ENCODE peak calls at places on chromosome 5, in seven cellular contexts. V, E, G, O, K, Y and P are unnamed samples.

GRCh38 chr5:53871050-53871449 is 310.6 kb downstream of the NDUFS4 start:
- DNase-seq in V (no peak), E (no peak), G (no peak), O (no peak), K (no peak), Y (peak), P (no peak)

GRCh38 chr5:36373527-36374086 is 71.9 kb upstream of the RANBP3L start:
- DNase-seq in V (no peak), E (peak), G (peak), O (no peak), K (peak), Y (no peak), P (no peak)

GRCh38 chr5:1651250-1651649 is 127.5 kb upstream of the LPCAT1 start:
- DNase-seq in V (no peak), E (no peak), G (peak), O (no peak), K (no peak), Y (no peak), P (no peak)

GRCh38 chr5:112210430-112211005 is 208.6 kb downstream of the EPB41L4A start:
- DNase-seq in V (peak), E (peak), G (no peak), O (no peak), K (peak), Y (peak), P (no peak)

GRCh38 chr5:1057485-1057825 is 48.9 kb downstream of the NKD2 start:
- DNase-seq in V (no peak), E (no peak), G (peak), O (no peak), K (no peak), Y (no peak), P (no peak)

GRCh38 chr5:160348080-160348479 is 22.3 kb downstream of the C1QTNF2 start:
- DNase-seq in V (no peak), E (no peak), G (no peak), O (no peak), K (no peak), Y (no peak), P (no peak)

GRCh38 chr5:154260224-154260859 is 69.8 kb downstream of the GALNT10 start:
- DNase-seq in V (no peak), E (no peak), G (no peak), O (no peak), K (no peak), Y (peak), P (no peak)

GRCh38 chr5:131679911-131680310 is 44.9 kb upstream of the RAPGEF6 start:
- DNase-seq in V (no peak), E (peak), G (no peak), O (no peak), K (peak), Y (no peak), P (no peak)

GRCh38 chr5:74103131-74104023 is 477.4 kb downstream of the ARHGEF28 start:
- DNase-seq in V (no peak), E (no peak), G (no peak), O (no peak), K (no peak), Y (no peak), P (no peak)

GRCh38 chr5:177271113-177271512 is 32.4 kb downstream of the RAB24 start:
- DNase-seq in V (no peak), E (no peak), G (no peak), O (no peak), K (no peak), Y (no peak), P (no peak)

GRCh38 chr5:16492398-16493175 is 27.0 kb upstream of the ZNF622 start:
- DNase-seq in V (no peak), E (peak), G (no peak), O (no peak), K (peak), Y (peak), P (no peak)

GRCh38 chr5:33843579-33843978 is 48.2 kb downstream of the ADAMTS12 start:
- DNase-seq in V (no peak), E (no peak), G (no peak), O (no peak), K (peak), Y (no peak), P (no peak)

GRCh38 chr5:114055318-114055788 is 306.5 kb upstream of the KCNN2 start:
- DNase-seq in V (no peak), E (no peak), G (peak), O (no peak), K (peak), Y (peak), P (no peak)

GRCh38 chr5:172380261-172380991 is 73.9 kb downstream of the SH3PXD2B start:
- DNase-seq in V (no peak), E (no peak), G (no peak), O (no peak), K (no peak), Y (no peak), P (no peak)

GRCh38 chr5:78638423-78638822 is 10.1 kb downstream of the LHFPL2 start:
- DNase-seq in V (no peak), E (peak), G (no peak), O (no peak), K (peak), Y (peak), P (no peak)

GRCh38 chr5:78953092-78953800 is 31.9 kb downstream of the ARSB start:
- DNase-seq in V (peak), E (no peak), G (no peak), O (no peak), K (peak), Y (no peak), P (no peak)

GRCh38 chr5:33148076-33148501 is 292.7 kb upstream of the TARS1 start:
- DNase-seq in V (no peak), E (peak), G (no peak), O (no peak), K (peak), Y (peak), P (no peak)

GRCh38 chr5:157486861-157487260 is 26.8 kb downstream of the NIPAL4 start:
- DNase-seq in V (peak), E (no peak), G (no peak), O (no peak), K (no peak), Y (no peak), P (no peak)

GRCh38 chr5:175214152-175214551 is 229.8 kb downstream of the DRD1 start:
- DNase-seq in V (no peak), E (peak), G (no peak), O (no peak), K (peak), Y (peak), P (no peak)

GRCh38 chr5:37184748-37185364 is 64.3 kb downstream of the CPLANE1 start:
- DNase-seq in V (no peak), E (no peak), G (no peak), O (no peak), K (no peak), Y (no peak), P (no peak)

GRCh38 chr5:41776435-41776834 is 93.8 kb downstream of the OXCT1 start:
- DNase-seq in V (no peak), E (no peak), G (no peak), O (no peak), K (peak), Y (no peak), P (no peak)

GRCh38 chr5:34718516-34718915 is 62.4 kb downstream of the RAI14 start:
- DNase-seq in V (no peak), E (no peak), G (no peak), O (no peak), K (peak), Y (peak), P (no peak)

GRCh38 chr5:142807378-142807911 is 37.3 kb downstream of the ARHGAP26 start:
- DNase-seq in V (no peak), E (no peak), G (no peak), O (no peak), K (no peak), Y (peak), P (no peak)

GRCh38 chr5:131462479-131462878 is 172.6 kb downstream of the RAPGEF6 start:
- DNase-seq in V (peak), E (no peak), G (no peak), O (no peak), K (no peak), Y (no peak), P (peak)

GRCh38 chr5:4720831-4721230 is 419.3 kb upstream of the ADAMTS16 start:
- DNase-seq in V (no peak), E (no peak), G (no peak), O (no peak), K (peak), Y (no peak), P (no peak)

GRCh38 chr5:43602818-43603534 is at the start of gene NNT:
- DNase-seq in V (peak), E (no peak), G (peak), O (peak), K (peak), Y (peak), P (peak)

GRCh38 chr5:31854625-31855526 is 215.9 kb downstream of the PDZD2 start:
- DNase-seq in V (no peak), E (no peak), G (peak), O (peak), K (peak), Y (peak), P (no peak)

GRCh38 chr5:31854181-31854624 is 215.3 kb downstream of the PDZD2 start:
- DNase-seq in V (no peak), E (peak), G (no peak), O (peak), K (peak), Y (no peak), P (no peak)

GRCh38 chr5:31855527-31855862 is 216.6 kb downstream of the PDZD2 start:
- DNase-seq in V (no peak), E (no peak), G (no peak), O (no peak), K (no peak), Y (no peak), P (no peak)

GRCh38 chr5:31851290-31851689 is 212.4 kb downstream of the PDZD2 start:
- DNase-seq in V (no peak), E (no peak), G (no peak), O (no peak), K (no peak), Y (no peak), P (no peak)

DNA sequence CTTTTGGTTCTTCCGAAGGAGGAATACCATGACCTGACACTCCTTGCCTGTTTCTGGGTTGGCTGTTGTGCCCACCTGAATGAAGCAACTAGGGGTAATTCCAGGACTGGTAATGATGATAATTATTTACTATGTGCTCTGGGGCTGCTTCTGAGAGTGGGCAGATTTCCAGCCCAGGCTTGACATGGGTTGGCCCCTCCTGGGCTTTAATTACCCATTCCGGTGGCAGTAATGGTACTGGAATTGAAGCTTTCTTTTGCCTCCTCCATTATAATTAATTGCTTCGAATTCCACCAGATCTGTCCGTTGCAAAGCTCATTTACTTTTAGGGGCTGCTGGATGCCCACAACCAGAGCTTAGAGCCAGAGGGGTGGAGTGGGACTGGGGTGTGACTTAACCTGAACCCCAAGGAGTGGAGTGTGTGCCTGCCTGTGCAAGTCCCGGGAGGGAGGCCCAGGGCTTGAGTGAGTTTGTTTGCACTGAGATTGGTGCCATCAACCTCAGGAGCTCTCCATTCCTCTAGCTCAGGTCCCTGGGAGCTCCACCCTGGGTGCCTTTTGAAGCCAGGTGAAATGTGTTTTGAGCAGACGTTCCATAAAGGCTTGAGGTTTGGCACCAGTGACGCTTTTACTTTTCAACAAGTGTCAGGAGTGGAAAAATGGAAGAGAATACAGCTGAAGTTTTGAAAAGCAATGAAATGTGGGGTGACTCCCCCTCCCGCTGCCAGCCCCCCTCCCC is 214.6 kb downstream of the PDZD2 start:
- DNase-seq in V (no peak), E (no peak), G (no peak), O (no peak), K (no peak), Y (no peak), P (no peak)
- H3K4me3 ChIP-seq in V (no peak), E (no peak), G (no peak), O (no peak), K (no peak), Y (no peak), P (no peak)

GRCh38 chr5:66958126-66958983 is 238.2 kb downstream of the CD180 start:
- DNase-seq in V (no peak), E (no peak), G (no peak), O (no peak), K (peak), Y (peak), P (no peak)
- H3K4me3 ChIP-seq in V (no peak), E (no peak), G (peak), O (no peak), K (peak), Y (peak), P (no peak)

GRCh38 chr5:95621839-95622629 is 2.1 kb downstream of the GPR150 start:
- DNase-seq in V (peak), E (no peak), G (no peak), O (peak), K (no peak), Y (no peak), P (peak)
- H3K4me3 ChIP-seq in V (peak), E (no peak), G (no peak), O (peak), K (no peak), Y (no peak), P (peak)

DNA sequence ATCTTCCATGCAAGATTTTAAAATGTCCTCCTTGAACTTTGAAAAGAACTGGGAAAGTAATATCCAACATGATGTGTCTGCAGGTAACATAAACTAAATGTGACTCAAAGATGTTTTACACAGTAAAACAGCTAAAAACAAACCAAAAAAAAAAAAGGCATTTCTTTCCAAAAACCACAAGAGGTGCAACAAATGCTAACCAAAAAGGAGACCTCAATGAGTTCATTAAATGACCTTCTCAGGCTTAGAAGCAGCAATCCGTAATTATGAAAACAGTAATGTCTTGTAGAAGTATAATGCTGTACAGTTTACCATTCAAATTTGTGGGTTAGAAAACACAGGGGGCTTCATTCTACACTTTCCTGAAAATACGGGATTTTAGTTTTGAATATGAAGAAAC is 2.5 kb downstream of the RNF145 start:
- DNase-seq in V (peak), E (no peak), G (no peak), O (no peak), K (peak), Y (no peak), P (no peak)
- H3K4me3 ChIP-seq in V (peak), E (peak), G (peak), O (peak), K (peak), Y (peak), P (peak)

GRCh38 chr5:55604611-55605067 is 69.9 kb upstream of the PLPP1 start:
- DNase-seq in V (no peak), E (no peak), G (no peak), O (no peak), K (peak), Y (peak), P (no peak)

GRCh38 chr5:55600086-55600485 is 65.3 kb upstream of the PLPP1 start:
- DNase-seq in V (no peak), E (no peak), G (no peak), O (no peak), K (no peak), Y (peak), P (no peak)

GRCh38 chr5:55601209-55601618 is 66.5 kb upstream of the PLPP1 start:
- DNase-seq in V (no peak), E (peak), G (no peak), O (no peak), K (peak), Y (peak), P (no peak)

GRCh38 chr5:55600536-55601208 is 65.9 kb upstream of the PLPP1 start:
- DNase-seq in V (peak), E (no peak), G (no peak), O (peak), K (peak), Y (peak), P (peak)

GRCh38 chr5:55603947-55604346 is 69.2 kb upstream of the PLPP1 start:
- DNase-seq in V (no peak), E (no peak), G (no peak), O (no peak), K (peak), Y (peak), P (no peak)
- H3K4me3 ChIP-seq in V (no peak), E (no peak), G (no peak), O (no peak), K (no peak), Y (peak), P (no peak)

GRCh38 chr5:90637731-90638130 is 79.1 kb downstream of the ADGRV1 start:
- DNase-seq in V (no peak), E (no peak), G (no peak), O (no peak), K (no peak), Y (no peak), P (no peak)

GRCh38 chr5:90640484-90641059 is 82.0 kb downstream of the ADGRV1 start:
- DNase-seq in V (no peak), E (no peak), G (no peak), O (no peak), K (peak), Y (peak), P (no peak)

GRCh38 chr5:90636948-90637347 is 78.4 kb downstream of the ADGRV1 start:
- DNase-seq in V (no peak), E (no peak), G (no peak), O (no peak), K (no peak), Y (no peak), P (no peak)

GRCh38 chr5:90641528-90641927 is 82.9 kb downstream of the ADGRV1 start:
- DNase-seq in V (no peak), E (no peak), G (no peak), O (no peak), K (no peak), Y (no peak), P (no peak)

GRCh38 chr5:90638878-90639277 is 80.3 kb downstream of the ADGRV1 start:
- DNase-seq in V (no peak), E (no peak), G (no peak), O (no peak), K (no peak), Y (peak), P (no peak)
- H3K4me3 ChIP-seq in V (no peak), E (no peak), G (no peak), O (no peak), K (no peak), Y (no peak), P (no peak)